ENCODE peak calls at places on chromosomes 7 and 10, in seven cellular contexts. U is pancreas; D is A549; N is HepG2; X is upper lobe of right lung; J is K562; G is CD8-positive, alpha-beta T cell. S is an unnamed sample.

GRCh38 chr10:75117996-75118395 is 6.5 kb downstream of the SAMD8 start:
- ATAC-seq in X (no peak), N (no peak), U (no peak), D (no peak), J (no peak), G (no peak), S (peak)

GRCh38 chr10:132644544-132645530 is 107.2 kb downstream of the INPP5A start:
- ATAC-seq in U (no peak), D (no peak), N (no peak), J (no peak), X (no peak), G (no peak), S (no peak)

GRCh38 chr10:117271427-117271826 is 30.5 kb downstream of the SLC18A2 start:
- ATAC-seq in N (no peak), X (no peak), U (no peak), D (peak), J (no peak), G (no peak), S (no peak)

GRCh38 chr7:149818536-149818840 is 19.7 kb upstream of the ZNF862 start:
- ATAC-seq in N (no peak), G (no peak), D (no peak), X (no peak), U (no peak), J (no peak), S (no peak)

GRCh38 chr10:74282853-74283205 is 131.8 kb downstream of the ADK start:
- ATAC-seq in U (no peak), G (no peak), J (no peak), X (no peak), N (no peak), D (no peak), S (no peak)

GRCh38 chr10:75497997-75498797 is 66.8 kb downstream of the LRMDA start:
- ATAC-seq in J (no peak), N (no peak), U (no peak), D (no peak), X (no peak), G (no peak), S (no peak)

GRCh38 chr7:123270553-123270952 is 70.8 kb upstream of the SLC13A1 start:
- ATAC-seq in X (no peak), J (no peak), N (no peak), U (no peak), D (no peak), G (no peak), S (no peak)

GRCh38 chr10:121709674-121710073 is 111.4 kb upstream of the FGFR2 start:
- ATAC-seq in U (no peak), X (no peak), N (no peak), J (no peak), G (no peak), D (no peak), S (peak)

GRCh38 chr10:128278362-128278761 is 152.1 kb upstream of the MKI67 start:
- ATAC-seq in D (no peak), G (no peak), U (no peak), X (no peak), J (no peak), N (no peak), S (no peak)

GRCh38 chr7:43108255-43109011 is 4.0 kb upstream of the HECW1 start:
- ATAC-seq in X (peak), U (peak), G (no peak), D (peak), N (peak), J (peak), S (peak)

GRCh38 chr7:18831381-18831901 is 286.0 kb downstream of the TWIST1 start:
- ATAC-seq in N (no peak), G (no peak), X (no peak), D (no peak), U (no peak), J (no peak), S (no peak)

GRCh38 chr7:151987748-151988529 is 31.7 kb downstream of the GALNTL5 start:
- ATAC-seq in U (no peak), G (no peak), D (no peak), N (no peak), X (no peak), J (peak), S (no peak)

GRCh38 chr10:60040003-60040662 is 133.8 kb upstream of the CCDC6 start:
- ATAC-seq in U (peak), D (no peak), J (no peak), N (no peak), X (no peak), G (no peak), S (no peak)

GRCh38 chr10:61642692-61643091 is 20.0 kb upstream of the CABCOCO1 start:
- ATAC-seq in J (no peak), N (no peak), G (no peak), X (no peak), D (peak), U (no peak), S (no peak)

GRCh38 chr7:51075681-51076580 is 240.7 kb downstream of the COBL start:
- ATAC-seq in J (no peak), G (no peak), U (peak), N (no peak), X (no peak), D (no peak), S (no peak)

GRCh38 chr7:134088199-134088598 is 38.9 kb upstream of the LRGUK start:
- ATAC-seq in J (no peak), U (no peak), G (no peak), X (no peak), D (no peak), N (no peak), S (no peak)

GRCh38 chr7:112070674-112071256 is 135.4 kb downstream of the DOCK4 start:
- ATAC-seq in G (no peak), J (no peak), U (no peak), N (no peak), X (no peak), D (no peak), S (no peak)

GRCh38 chr10:79128241-79128922 is 59.6 kb downstream of the ZMIZ1 start:
- ATAC-seq in X (no peak), D (no peak), J (no peak), U (no peak), G (no peak), N (no peak), S (no peak)

GRCh38 chr7:121604627-121605296 is 208.7 kb upstream of the FAM3C start:
- ATAC-seq in D (no peak), J (no peak), N (peak), U (peak), X (no peak), G (no peak), S (peak)

GRCh38 chr7:128112781-128113221 is 81.6 kb upstream of the LRRC4 start:
- ATAC-seq in J (peak), U (no peak), N (no peak), G (peak), X (no peak), D (no peak), S (no peak)

GRCh38 chr10:124262249-124262865 is 156.4 kb downstream of the OAT start:
- ATAC-seq in N (no peak), J (no peak), U (no peak), D (no peak), X (no peak), G (no peak), S (no peak)

GRCh38 chr10:33288127-33288526 is 46.3 kb downstream of the NRP1 start:
- ATAC-seq in U (peak), J (no peak), D (no peak), G (no peak), X (no peak), N (no peak), S (no peak)

GRCh38 chr10:93208717-93209464 is 135.2 kb downstream of the CYP26A1 start:
- ATAC-seq in U (no peak), D (peak), X (no peak), N (no peak), J (no peak), G (no peak), S (no peak)

GRCh38 chr7:150751702-150752101 is 14.5 kb downstream of the GIMAP5 start:
- ATAC-seq in D (no peak), J (no peak), G (no peak), X (no peak), N (no peak), U (peak), S (peak)

GRCh38 chr10:84026821-84027257 is 112.5 kb upstream of the GHITM start:
- ATAC-seq in J (no peak), X (peak), G (no peak), N (peak), D (no peak), U (no peak), S (no peak)

GRCh38 chr7:130939285-130940095 is 205.5 kb upstream of the KLF14 start:
- ATAC-seq in G (no peak), D (no peak), J (no peak), N (no peak), U (no peak), X (no peak), S (no peak)

GRCh38 chr7:35694161-35694783 is 663 bp downstream of the HERPUD2 start:
- ATAC-seq in N (peak), D (peak), U (peak), X (peak), J (peak), G (no peak), S (peak)

GRCh38 chr7:130884437-130885417 is 150.7 kb upstream of the KLF14 start:
- ATAC-seq in D (peak), J (peak), N (peak), U (no peak), G (peak), X (peak), S (no peak)

GRCh38 chr10:67224553-67224952 is 298.7 kb downstream of the LRRTM3 start:
- ATAC-seq in J (no peak), N (no peak), U (no peak), D (no peak), G (no peak), X (no peak), S (no peak)

GRCh38 chr10:114151486-114151885 is 22.5 kb downstream of the CCDC186 start:
- ATAC-seq in U (no peak), G (no peak), N (no peak), X (no peak), D (peak), J (no peak), S (no peak)

GRCh38 chr7:116162992-116163391 is 47.3 kb upstream of the TES start:
- ATAC-seq in U (no peak), G (no peak), D (no peak), J (no peak), N (no peak), X (no peak), S (no peak)

DNA sequence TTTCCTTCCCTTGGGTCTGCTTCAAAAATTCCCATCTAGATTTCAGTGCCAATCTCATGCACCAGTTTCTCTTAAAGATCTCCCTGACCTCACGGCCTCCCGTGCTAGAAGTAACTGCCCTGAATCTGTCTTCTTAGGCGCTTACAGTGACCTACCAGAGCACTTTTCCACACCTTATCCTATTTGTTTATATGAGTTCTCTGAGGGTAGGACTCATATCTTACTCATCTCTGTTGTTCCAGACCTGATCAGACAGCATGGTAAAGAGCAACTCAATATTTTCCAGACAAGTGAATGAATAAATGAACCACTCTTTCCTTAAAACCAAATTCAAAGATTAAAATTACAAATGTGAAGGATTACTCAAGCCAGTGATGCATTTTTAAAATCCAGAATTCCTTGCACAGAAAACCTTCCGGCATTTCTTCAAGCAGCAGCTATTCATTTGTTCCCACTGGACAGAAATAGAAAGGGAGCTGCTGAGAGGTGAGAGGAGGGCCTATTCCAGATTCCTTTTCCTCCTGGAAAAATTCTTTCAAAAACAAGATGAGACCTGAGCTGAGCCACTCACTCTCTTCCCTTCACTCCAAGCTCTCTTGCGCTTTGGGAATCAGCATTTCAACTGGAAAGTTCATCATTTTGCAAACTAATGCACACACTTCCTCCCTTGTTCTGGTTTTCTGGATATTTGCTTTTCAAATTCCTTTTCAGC is 94.6 kb downstream of the ELMO1 start:
- ATAC-seq in J (no peak), X (no peak), G (peak), D (no peak), N (no peak), U (no peak), S (no peak)
- H3K4me3 ChIP-seq in J (no peak), X (no peak), G (peak), D (no peak), N (no peak), U (no peak), S (no peak)

DNA sequence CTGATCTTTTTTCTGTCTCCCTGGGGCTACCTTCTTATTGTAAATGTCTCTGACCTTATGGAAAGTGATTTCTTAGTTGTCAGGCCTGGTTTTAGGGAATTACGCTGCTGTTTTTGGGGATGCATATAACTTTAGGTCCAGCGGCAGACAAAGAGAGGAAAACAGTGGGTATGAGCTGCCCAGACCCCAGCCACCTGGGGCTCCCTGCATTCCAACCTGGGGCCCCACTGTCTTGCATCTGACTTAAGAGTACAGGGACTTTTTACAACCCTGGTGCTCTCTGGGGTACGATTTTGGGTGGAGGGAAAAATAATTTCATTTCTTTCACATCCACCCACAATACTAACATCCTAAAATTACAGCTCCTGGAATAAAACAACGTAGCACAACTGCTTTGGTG is 119.4 kb downstream of the PRPF18 start:
- ATAC-seq in G (no peak), D (no peak), X (no peak), J (peak), N (no peak), U (no peak), S (no peak)
- H3K4me3 ChIP-seq in G (no peak), D (no peak), X (peak), J (peak), N (no peak), U (peak), S (peak)

GRCh38 chr7:69695998-69696657 is 97.9 kb downstream of the AUTS2 start:
- ATAC-seq in X (no peak), N (no peak), J (no peak), U (no peak), D (no peak), G (peak), S (no peak)
- H3K4me3 ChIP-seq in X (no peak), N (no peak), J (no peak), U (no peak), D (no peak), G (no peak), S (no peak)

DNA sequence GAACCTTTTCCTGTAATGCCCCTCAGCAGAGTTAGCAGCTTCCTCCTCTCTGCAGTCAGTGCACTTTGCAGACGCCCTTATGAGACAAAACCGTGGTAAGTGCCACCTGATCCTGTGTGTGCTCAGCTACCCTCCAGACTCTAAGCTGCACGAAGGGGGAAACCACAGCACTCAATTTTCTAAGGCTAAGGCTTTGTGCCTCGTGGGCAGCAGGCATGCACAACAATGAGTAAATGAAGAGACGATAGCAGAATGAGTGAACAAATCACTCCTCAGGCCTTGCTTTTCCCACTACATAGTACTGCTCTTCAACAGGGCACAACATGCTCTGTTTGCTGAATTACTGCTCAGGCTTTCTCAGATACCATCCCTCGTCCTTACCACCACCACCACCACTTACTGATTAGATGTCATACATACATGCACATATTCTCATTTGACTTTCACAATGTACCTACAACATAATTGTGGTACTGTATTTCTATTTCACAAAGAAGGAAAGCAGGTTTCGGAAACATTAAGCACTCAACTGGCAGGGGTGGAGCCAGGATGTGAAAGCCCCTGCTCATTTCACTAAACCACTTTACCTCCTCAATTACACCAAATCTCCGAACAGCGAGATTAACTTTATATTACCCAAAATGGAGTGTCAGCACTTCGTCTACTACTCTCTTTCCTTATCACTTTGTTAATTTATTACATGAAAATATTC is 85.4 kb downstream of the ICA1 start:
- ATAC-seq in U (no peak), X (peak), N (no peak), G (peak), J (peak), D (peak), S (peak)
- H3K4me3 ChIP-seq in U (no peak), X (no peak), N (no peak), G (peak), J (no peak), D (no peak), S (no peak)

GRCh38 chr7:2042650-2043049 is 190.1 kb downstream of the MAD1L1 start:
- ATAC-seq in J (no peak), U (no peak), G (no peak), D (no peak), N (no peak), X (no peak), S (no peak)
- H3K4me3 ChIP-seq in J (no peak), U (no peak), G (no peak), D (no peak), N (no peak), X (no peak), S (no peak)

GRCh38 chr10:5547684-5547933 is 22.8 kb downstream of the CALML3 start:
- ATAC-seq in D (no peak), N (peak), X (no peak), U (no peak), J (no peak), G (no peak), S (no peak)
- H3K4me3 ChIP-seq in D (peak), N (peak), X (peak), U (no peak), J (no peak), G (no peak), S (peak)

GRCh38 chr7:100079024-100079560 is 2.4 kb downstream of the ZNF3 start:
- ATAC-seq in X (no peak), J (no peak), D (no peak), U (no peak), N (peak), G (no peak), S (no peak)
- H3K4me3 ChIP-seq in X (no peak), J (no peak), D (no peak), U (no peak), N (peak), G (no peak), S (no peak)

GRCh38 chr7:103063895-103064294 is 10.7 kb downstream of the FBXL13 start:
- ATAC-seq in D (peak), N (no peak), X (no peak), J (no peak), U (no peak), G (no peak), S (no peak)

GRCh38 chr7:103068429-103069403 is 5.9 kb downstream of the FBXL13 start:
- ATAC-seq in G (no peak), D (no peak), U (peak), N (no peak), J (no peak), X (no peak), S (no peak)

GRCh38 chr7:103071000-103071399 is 3.6 kb downstream of the FBXL13 start:
- ATAC-seq in J (no peak), D (no peak), N (no peak), G (no peak), U (no peak), X (no peak), S (no peak)

GRCh38 chr7:103065666-103066065 is 8.9 kb downstream of the FBXL13 start:
- ATAC-seq in N (peak), D (peak), G (peak), J (peak), X (peak), U (no peak), S (no peak)
- H3K4me3 ChIP-seq in N (no peak), D (no peak), G (no peak), J (no peak), X (no peak), U (no peak), S (no peak)

GRCh38 chr7:137006293-137006692 is 137.8 kb downstream of the CHRM2 start:
- ATAC-seq in J (no peak), X (no peak), D (no peak), G (no peak), U (no peak), N (no peak), S (peak)

GRCh38 chr7:137007001-137007725 is 138.7 kb downstream of the CHRM2 start:
- ATAC-seq in N (no peak), X (no peak), G (no peak), J (no peak), D (no peak), U (no peak), S (no peak)

GRCh38 chr7:137003071-137003470 is 134.6 kb downstream of the CHRM2 start:
- ATAC-seq in G (no peak), J (no peak), X (no peak), U (no peak), N (no peak), D (no peak), S (no peak)

GRCh38 chr7:137003606-137004005 is 135.2 kb downstream of the CHRM2 start:
- ATAC-seq in D (no peak), N (no peak), G (no peak), J (no peak), X (no peak), U (no peak), S (no peak)

DNA sequence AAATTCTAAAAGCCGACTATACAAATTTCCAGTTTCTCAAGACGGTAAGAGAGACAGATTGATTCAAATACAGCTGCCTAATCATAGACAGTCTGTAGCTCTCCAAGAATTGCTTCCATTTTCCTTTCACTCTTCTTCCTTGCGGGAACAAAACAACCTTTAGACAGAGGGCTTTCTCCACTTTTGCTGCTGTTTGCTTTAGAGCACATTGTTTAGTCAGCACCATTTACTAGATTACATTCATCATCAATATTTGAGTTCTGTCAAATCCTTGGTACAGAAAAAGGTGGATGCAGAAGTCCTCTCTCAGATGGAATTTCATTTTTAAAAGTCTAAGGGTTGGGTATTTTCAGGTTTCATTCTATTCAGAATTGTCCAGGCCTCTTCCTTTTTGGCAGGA is 137.4 kb downstream of the CHRM2 start:
- ATAC-seq in N (no peak), U (no peak), J (no peak), D (no peak), X (no peak), G (no peak), S (no peak)
- H3K4me3 ChIP-seq in N (no peak), U (no peak), J (no peak), D (no peak), X (no peak), G (no peak), S (no peak)

S was measured in gastroesophageal sphincter.